ENCODE peak calls at places on chromosome 12, in six cellular contexts. I is body of pancreas, Q is endothelial cell of umbilical vein, A is IMR-90, F is uterus, S is suprapubic skin. J is an unnamed sample.

GRCh38 chr12:59827767-59828166 is 231.9 kb downstream of the SLC16A7 start:
- DNase-seq in Q (no peak), A (no peak), I (no peak), F (no peak), S (no peak), J (no peak)

GRCh38 chr12:22248079-22248478 is 86.4 kb downstream of the ST8SIA1 start:
- DNase-seq in A (no peak), F (no peak), I (no peak), S (no peak), Q (no peak), J (no peak)

GRCh38 chr12:68067762-68068376 is 78.6 kb downstream of the IFNG-AS1 start:
- DNase-seq in I (no peak), Q (no peak), A (no peak), F (no peak), S (no peak), J (peak; percentile 11)

GRCh38 chr12:98355322-98355721 is 160.1 kb upstream of the TMPO start:
- DNase-seq in F (no peak), A (peak; percentile 54), I (no peak), Q (no peak), S (no peak), J (no peak)

GRCh38 chr12:113003631-113004030 is 25.3 kb downstream of the OAS2 start:
- DNase-seq in Q (no peak), F (no peak), I (no peak), A (no peak), S (no peak), J (no peak)

GRCh38 chr12:108696111-108696995 is 35.0 kb downstream of the CORO1C start:
- DNase-seq in I (no peak), A (peak; percentile 100), Q (no peak), F (peak; percentile 87), S (no peak), J (no peak)

GRCh38 chr12:112900298-112901145 is 6.2 kb upstream of the OAS1 start:
- DNase-seq in Q (peak; percentile 58), A (peak; percentile 27), F (no peak), I (peak; percentile 42), S (no peak), J (peak; percentile 46)

GRCh38 chr12:122872815-122873361 is 23.0 kb downstream of the VPS37B start:
- DNase-seq in I (no peak), Q (no peak), A (no peak), S (no peak), F (no peak), J (no peak)

GRCh38 chr12:89344043-89344861 is 8.0 kb downstream of the DUSP6 start:
- DNase-seq in I (no peak), A (no peak), Q (no peak), S (no peak), F (no peak), J (peak; percentile 68)

GRCh38 chr12:8145754-8146415 is 10.9 kb upstream of the ZNF705A start:
- DNase-seq in A (peak; percentile 85), S (no peak), I (peak; percentile 24), Q (no peak), F (peak; percentile 24), J (no peak)

GRCh38 chr12:69036999-69037398 is 104.0 kb upstream of the CPM start:
- DNase-seq in A (no peak), F (no peak), I (no peak), Q (no peak), S (no peak), J (no peak)

GRCh38 chr12:103495783-103496456 is at the start of gene C12orf42:
- DNase-seq in I (no peak), A (no peak), S (no peak), F (no peak), Q (peak; percentile 5), J (no peak)

GRCh38 chr12:87720967-87721366 is 308.2 kb downstream of the C12orf50 start:
- DNase-seq in F (no peak), Q (no peak), S (no peak), A (no peak), I (no peak), J (no peak)

GRCh38 chr12:132066345-132066685 is 77.8 kb downstream of the DDX51 start:
- DNase-seq in I (no peak), Q (no peak), A (no peak), F (no peak), S (no peak), J (no peak)

GRCh38 chr12:48717252-48717695 is 767 bp upstream of the CCNT1 start:
- DNase-seq in F (no peak), A (peak; percentile 4), I (no peak), Q (peak; percentile 33), S (no peak), J (no peak)

GRCh38 chr12:78931466-78931990 is 67.0 kb downstream of the SYT1 start:
- DNase-seq in F (no peak), S (no peak), A (peak; percentile 7), Q (no peak), I (no peak), J (no peak)

GRCh38 chr12:47722926-47723631 is 2.2 kb downstream of the ENDOU start:
- DNase-seq in Q (no peak), I (no peak), S (no peak), F (no peak), A (no peak), J (no peak)

GRCh38 chr12:92058664-92059063 is 87.0 kb downstream of the BTG1 start:
- DNase-seq in I (no peak), A (no peak), F (no peak), S (no peak), Q (no peak), J (no peak)

GRCh38 chr12:79016181-79016580 is 151.6 kb downstream of the SYT1 start:
- DNase-seq in A (no peak), I (no peak), Q (peak; percentile 68), F (no peak), S (no peak), J (no peak)

GRCh38 chr12:54658306-54659264 is 10.4 kb upstream of the DCD start:
- DNase-seq in F (no peak), A (peak; percentile 6), Q (peak; percentile 26), S (no peak), I (peak; percentile 62), J (peak; percentile 30)

GRCh38 chr12:25553083-25553482 is at the start of gene LMNTD1:
- DNase-seq in S (no peak), I (no peak), Q (no peak), A (peak; percentile 89), F (no peak), J (no peak)

GRCh38 chr12:3947781-3948180 is 74.6 kb upstream of the PARP11 start:
- DNase-seq in I (no peak), Q (no peak), S (no peak), F (no peak), A (no peak), J (no peak)

GRCh38 chr12:19546027-19546426 is 106.7 kb downstream of the AEBP2 start:
- DNase-seq in F (peak; percentile 67), Q (peak; percentile 71), S (no peak), I (no peak), A (no peak), J (no peak)

GRCh38 chr12:108425238-108425795 is 86.2 kb upstream of the CMKLR1 start:
- DNase-seq in F (no peak), Q (no peak), S (no peak), A (no peak), I (no peak), J (no peak)

GRCh38 chr12:62671321-62671720 is 204.7 kb downstream of the MON2 start:
- DNase-seq in I (no peak), A (no peak), Q (no peak), S (no peak), F (no peak), J (no peak)

GRCh38 chr12:62677355-62677754 is 210.7 kb downstream of the MON2 start:
- DNase-seq in Q (no peak), I (no peak), F (no peak), S (no peak), A (no peak), J (no peak)

GRCh38 chr12:62676521-62677307 is 210.1 kb downstream of the MON2 start:
- DNase-seq in A (no peak), I (no peak), F (no peak), S (no peak), Q (no peak), J (no peak)

DNA sequence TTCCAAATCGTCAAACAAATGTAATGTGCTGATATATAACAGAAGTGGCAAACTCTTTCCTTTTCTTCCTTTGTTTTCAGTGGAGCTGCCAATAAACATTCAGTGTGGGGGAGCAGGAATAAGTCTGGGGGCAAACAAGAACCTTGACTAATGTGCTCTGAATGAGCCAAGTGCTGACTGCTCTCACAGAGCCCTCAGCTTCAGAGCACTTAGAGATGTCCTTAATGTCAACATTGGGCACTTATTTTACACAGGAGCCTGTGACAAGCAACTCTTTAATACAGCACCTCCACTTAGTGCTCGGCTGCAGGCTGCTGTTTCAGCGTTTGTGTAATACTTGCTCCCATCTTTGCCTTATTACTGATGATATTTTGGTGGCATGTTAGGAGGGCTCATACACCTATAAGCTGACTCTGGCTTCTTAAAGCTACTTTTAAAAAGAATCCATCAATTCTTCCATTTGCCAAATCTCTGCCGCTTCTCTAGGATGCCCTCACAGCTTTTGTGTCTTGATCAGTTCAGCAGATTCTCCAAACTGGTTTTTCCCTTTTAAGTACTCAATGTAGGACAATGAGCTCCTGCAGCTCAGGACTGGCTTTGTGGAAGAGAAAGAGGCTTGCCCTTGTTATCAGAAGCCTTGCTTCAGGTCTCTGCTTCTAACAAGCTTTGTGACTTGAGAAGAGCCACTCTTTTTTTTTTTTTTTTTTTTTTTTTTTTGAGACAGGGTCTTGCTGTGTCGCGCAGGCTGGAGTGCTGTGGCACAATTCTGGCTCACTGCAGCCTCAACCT is 206.6 kb downstream of the MON2 start:
- DNase-seq in A (no peak), I (no peak), S (no peak), Q (no peak), F (no peak), J (no peak)
- TF ChIP-seq POLR2A in A (no peak), I (no peak), S (no peak), Q (no peak), F (no peak), J (no peak)

DNA sequence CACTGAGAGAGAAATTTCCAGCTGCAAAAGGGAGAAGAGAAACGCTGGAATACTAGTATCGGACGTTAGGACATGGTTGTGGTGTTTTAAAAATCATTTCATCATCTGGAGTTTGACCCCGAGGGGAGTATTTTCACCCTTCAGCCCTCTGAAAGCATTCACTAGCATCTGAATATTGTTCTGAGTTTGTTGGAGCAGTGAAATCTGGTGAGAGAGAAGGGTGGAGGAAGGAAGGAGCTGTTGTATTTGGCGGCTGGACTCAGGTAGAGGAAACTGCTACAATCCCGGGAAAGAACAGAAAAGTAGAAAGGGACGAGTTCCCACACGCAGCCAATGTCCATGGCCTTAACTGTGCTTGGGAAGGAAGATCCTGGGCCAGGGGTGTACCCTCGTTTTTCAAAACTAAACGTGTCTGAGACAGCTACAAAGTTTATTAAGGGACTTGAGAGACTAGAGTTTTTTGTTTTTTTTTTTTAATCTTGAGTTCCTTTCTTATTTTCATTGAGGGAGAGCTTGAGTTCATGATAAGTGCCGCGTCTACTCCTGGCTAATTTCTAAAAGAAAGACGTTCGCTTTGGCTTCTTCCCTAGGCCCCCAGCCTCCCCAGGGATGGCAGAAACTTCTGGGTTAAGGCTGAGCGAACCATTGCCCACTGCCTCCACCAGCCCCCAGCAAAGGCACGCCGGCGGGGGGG is 870 bp upstream of the CDKN1B start:
- DNase-seq in A (peak; percentile 31), F (peak; percentile 60), S (no peak), I (no peak), Q (peak; percentile 93), J (peak; percentile 63)
- TF ChIP-seq POLR2A in A (peak; percentile 16), F (no peak), S (no peak), I (no peak), Q (no peak), J (peak; percentile 46)

GRCh38 chr12:116179384-116179783 is 98.1 kb downstream of the MED13L start:
- DNase-seq in S (no peak), Q (no peak), I (no peak), F (no peak), A (no peak), J (no peak)
- TF ChIP-seq POLR2A in S (no peak), Q (no peak), I (no peak), F (no peak), A (no peak), J (no peak)

GRCh38 chr12:2858334-2858733 is 1.5 kb upstream of the TEX52 start:
- DNase-seq in F (no peak), Q (no peak), S (no peak), A (no peak), I (no peak), J (no peak)
- TF ChIP-seq POLR2A in F (no peak), Q (no peak), S (no peak), A (no peak), I (no peak), J (no peak)